ENCODE peak calls at places on chromosome 7, in five cellular contexts. One of them, this sample, is unnamed. For H3K36me3, the result is how much of the 10 kb centered on the place peaks cover.

GRCh38 chr7:28748934-28749584 is 209.1 kb downstream of the TRIL start:
- DNase-seq in Panc1: peak
- DNase-seq in A673: peak
- DNase-seq in body of pancreas: no peak
- DNase-seq in esophagus muscularis mucosa: no peak
- DNase-seq in this sample: peak

GRCh38 chr7:44305564-44306507 is 19.6 kb downstream of the CAMK2B start:
- DNase-seq in Panc1: no peak
- DNase-seq in A673: no peak
- DNase-seq in esophagus muscularis mucosa: peak
- DNase-seq in body of pancreas: no peak
- DNase-seq in this sample: no peak

GRCh38 chr7:73822319-73823173 is 8.2 kb upstream of the CLDN4 start:
- DNase-seq in esophagus muscularis mucosa: no peak
- DNase-seq in body of pancreas: no peak
- DNase-seq in Panc1: peak
- DNase-seq in A673: no peak
- DNase-seq in this sample: peak

GRCh38 chr7:70325509-70326101 is 727.3 kb downstream of the AUTS2 start:
- DNase-seq in Panc1: no peak
- DNase-seq in body of pancreas: no peak
- DNase-seq in esophagus muscularis mucosa: no peak
- DNase-seq in A673: peak
- DNase-seq in this sample: peak

GRCh38 chr7:101950450-101951119 is 133.2 kb downstream of the CUX1 start:
- DNase-seq in Panc1: no peak
- DNase-seq in body of pancreas: no peak
- DNase-seq in esophagus muscularis mucosa: no peak
- DNase-seq in A673: peak
- DNase-seq in this sample: peak

GRCh38 chr7:94360926-94361325 is 33.8 kb upstream of the COL1A2 start:
- DNase-seq in A673: no peak
- DNase-seq in esophagus muscularis mucosa: no peak
- DNase-seq in body of pancreas: no peak
- DNase-seq in Panc1: no peak
- DNase-seq in this sample: no peak

GRCh38 chr7:68613405-68613804 is 984.9 kb upstream of the AUTS2 start:
- DNase-seq in Panc1: no peak
- DNase-seq in A673: peak
- DNase-seq in body of pancreas: no peak
- DNase-seq in esophagus muscularis mucosa: no peak
- DNase-seq in this sample: no peak

GRCh38 chr7:148230883-148231282 is 359.7 kb upstream of the C7orf33 start:
- DNase-seq in Panc1: no peak
- DNase-seq in A673: no peak
- DNase-seq in body of pancreas: no peak
- DNase-seq in esophagus muscularis mucosa: no peak
- DNase-seq in this sample: no peak

GRCh38 chr7:100567751-100568175 is 5.9 kb downstream of the SAP25 start:
- DNase-seq in A673: no peak
- DNase-seq in Panc1: no peak
- DNase-seq in body of pancreas: no peak
- DNase-seq in esophagus muscularis mucosa: no peak
- DNase-seq in this sample: no peak

GRCh38 chr7:100137851-100138760 is 10.6 kb upstream of the LAMTOR4 start:
- DNase-seq in A673: no peak
- DNase-seq in Panc1: no peak
- DNase-seq in esophagus muscularis mucosa: no peak
- DNase-seq in body of pancreas: no peak
- DNase-seq in this sample: no peak

GRCh38 chr7:2411815-2412586 is 8.6 kb downstream of the CHST12 start:
- DNase-seq in Panc1: no peak
- DNase-seq in esophagus muscularis mucosa: no peak
- DNase-seq in body of pancreas: no peak
- DNase-seq in A673: no peak
- DNase-seq in this sample: peak

GRCh38 chr7:120915314-120915713 is 35.3 kb upstream of the ING3 start:
- DNase-seq in body of pancreas: no peak
- DNase-seq in Panc1: no peak
- DNase-seq in A673: no peak
- DNase-seq in esophagus muscularis mucosa: no peak
- DNase-seq in this sample: no peak
- H3K27ac ChIP-seq in body of pancreas: no peak
- H3K27ac ChIP-seq in Panc1: no peak
- H3K27ac ChIP-seq in A673: no peak
- H3K27ac ChIP-seq in esophagus muscularis mucosa: no peak
- H3K27ac ChIP-seq in this sample: no peak

GRCh38 chr7:5210751-5211338 is 20.8 kb downstream of the WIPI2 start:
- DNase-seq in Panc1: no peak
- DNase-seq in body of pancreas: no peak
- DNase-seq in A673: peak
- DNase-seq in esophagus muscularis mucosa: no peak
- DNase-seq in this sample: no peak
- H3K36me3 ChIP-seq in Panc1: under half
- H3K36me3 ChIP-seq in body of pancreas: under half
- H3K36me3 ChIP-seq in A673: under half
- H3K36me3 ChIP-seq in esophagus muscularis mucosa: under half
- H3K36me3 ChIP-seq in this sample: under half

GRCh38 chr7:93178213-93178612 is 30.0 kb upstream of the SAMD9L start:
- DNase-seq in Panc1: no peak
- DNase-seq in A673: peak
- DNase-seq in body of pancreas: no peak
- DNase-seq in esophagus muscularis mucosa: no peak
- DNase-seq in this sample: no peak
- TF ChIP-seq CTCF in Panc1: peak
- TF ChIP-seq CTCF in A673: peak
- TF ChIP-seq CTCF in body of pancreas: peak
- TF ChIP-seq CTCF in esophagus muscularis mucosa: no peak
- TF ChIP-seq CTCF in this sample: no peak

GRCh38 chr7:151250181-151251095 is 1.9 kb upstream of the SMARCD3 start:
- DNase-seq in Panc1: no peak
- DNase-seq in esophagus muscularis mucosa: no peak
- DNase-seq in A673: no peak
- DNase-seq in body of pancreas: no peak
- DNase-seq in this sample: no peak

GRCh38 chr7:151249732-151250072 is 1.2 kb upstream of the SMARCD3 start:
- DNase-seq in esophagus muscularis mucosa: no peak
- DNase-seq in body of pancreas: peak
- DNase-seq in A673: peak
- DNase-seq in Panc1: no peak
- DNase-seq in this sample: peak

GRCh38 chr7:151252961-151253691 is 4.6 kb upstream of the SMARCD3 start:
- DNase-seq in Panc1: no peak
- DNase-seq in A673: no peak
- DNase-seq in esophagus muscularis mucosa: no peak
- DNase-seq in body of pancreas: no peak
- DNase-seq in this sample: no peak

GRCh38 chr7:151251926-151252835 is 3.7 kb upstream of the SMARCD3 start:
- DNase-seq in Panc1: no peak
- DNase-seq in body of pancreas: peak
- DNase-seq in A673: peak
- DNase-seq in esophagus muscularis mucosa: no peak
- DNase-seq in this sample: peak

DNA sequence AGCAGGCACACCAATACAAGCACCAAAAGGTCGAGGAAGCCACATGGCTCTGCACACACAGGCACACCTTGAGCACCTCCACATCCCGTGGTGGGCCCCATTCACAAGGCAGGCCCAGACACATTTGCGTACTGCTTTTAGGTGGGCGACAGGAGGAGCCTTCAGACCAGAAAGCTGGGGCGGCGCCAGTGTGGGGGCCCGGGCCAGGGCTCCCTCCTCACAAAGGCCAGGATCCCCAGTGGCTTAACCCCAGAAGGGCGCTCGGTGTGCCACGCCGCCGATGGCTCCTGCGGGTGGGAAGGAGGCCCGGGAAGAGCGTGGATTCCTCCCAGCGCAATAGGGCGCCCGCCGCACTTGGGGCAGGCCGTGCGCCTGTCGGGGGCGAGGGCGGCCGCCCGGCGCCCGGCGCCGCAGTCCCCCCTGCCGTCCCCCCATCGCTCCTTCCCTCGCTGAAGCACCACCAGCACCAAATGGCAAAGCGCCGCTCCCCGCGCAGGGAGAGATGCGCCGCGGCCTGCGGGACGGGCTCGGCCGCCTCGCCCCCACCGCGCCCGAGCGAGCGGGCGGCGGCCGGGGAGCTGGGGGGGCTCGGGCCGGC is 2.9 kb upstream of the SMARCD3 start:
- DNase-seq in Panc1: no peak
- DNase-seq in A673: peak
- DNase-seq in body of pancreas: peak
- DNase-seq in esophagus muscularis mucosa: no peak
- DNase-seq in this sample: peak
- H3K27ac ChIP-seq in Panc1: peak
- H3K27ac ChIP-seq in A673: peak
- H3K27ac ChIP-seq in body of pancreas: peak
- H3K27ac ChIP-seq in esophagus muscularis mucosa: peak
- H3K27ac ChIP-seq in this sample: no peak

GRCh38 chr7:50394315-50394714 is 55.8 kb downstream of the FIGNL1 start:
- DNase-seq in body of pancreas: no peak
- DNase-seq in Panc1: no peak
- DNase-seq in esophagus muscularis mucosa: no peak
- DNase-seq in A673: no peak
- DNase-seq in this sample: no peak
- H3K36me3 ChIP-seq in body of pancreas: under half
- H3K36me3 ChIP-seq in Panc1: under half
- H3K36me3 ChIP-seq in esophagus muscularis mucosa: under half
- H3K36me3 ChIP-seq in A673: under half
- H3K36me3 ChIP-seq in this sample: under half

This sample was measured in brain microvascular endothelial cell.